ENCODE peak calls at places on chromosomes 6 and 20, in five cellular contexts. One of them, this sample, is unnamed.

GRCh38 chr6:30889138-30889885 is 5.0 kb downstream of the DDR1 start:
- DNase-seq in NCI-H1694 treated with DMSO at 0.1 percent for 48 hours: no peak
- DNase-seq in NCI-H774: no peak
- DNase-seq in ELR: no peak
- DNase-seq in AG08395: no peak
- DNase-seq in this sample: no peak

GRCh38 chr6:36247691-36248090 is 22.2 kb upstream of the PNPLA1 start:
- DNase-seq in NCI-H1694 treated with DMSO at 0.1 percent for 48 hours: no peak
- DNase-seq in ELR: peak; percentile 54
- DNase-seq in AG08395: no peak
- DNase-seq in NCI-H774: no peak
- DNase-seq in this sample: no peak

GRCh38 chr6:111871725-111872520 is 1.3 kb downstream of the FYN start:
- DNase-seq in NCI-H774: peak; percentile 45
- DNase-seq in ELR: peak; percentile 60
- DNase-seq in NCI-H1694 treated with DMSO at 0.1 percent for 48 hours: no peak
- DNase-seq in AG08395: peak; percentile 45
- DNase-seq in this sample: peak; percentile 68

GRCh38 chr6:117200067-117200466 is 65.3 kb upstream of the VGLL2 start:
- DNase-seq in ELR: no peak
- DNase-seq in NCI-H774: no peak
- DNase-seq in AG08395: no peak
- DNase-seq in NCI-H1694 treated with DMSO at 0.1 percent for 48 hours: no peak
- DNase-seq in this sample: no peak

GRCh38 chr6:45714795-45715507 is 300.7 kb downstream of the CLIC5 start:
- DNase-seq in NCI-H1694 treated with DMSO at 0.1 percent for 48 hours: peak; percentile 5
- DNase-seq in AG08395: peak; percentile 85
- DNase-seq in ELR: peak; percentile 91
- DNase-seq in NCI-H774: peak; percentile 32
- DNase-seq in this sample: peak; percentile 87

GRCh38 chr6:20279051-20279450 is 66.8 kb upstream of the MBOAT1 start:
- DNase-seq in NCI-H774: no peak
- DNase-seq in NCI-H1694 treated with DMSO at 0.1 percent for 48 hours: no peak
- DNase-seq in ELR: no peak
- DNase-seq in AG08395: no peak
- DNase-seq in this sample: no peak

GRCh38 chr6:170011233-170012142 is 260.1 kb downstream of the ERMARD start:
- DNase-seq in ELR: no peak
- DNase-seq in NCI-H1694 treated with DMSO at 0.1 percent for 48 hours: no peak
- DNase-seq in AG08395: no peak
- DNase-seq in NCI-H774: no peak
- DNase-seq in this sample: peak; percentile 11

GRCh38 chr20:24970743-24971142 is 21.7 kb downstream of the CST7 start:
- DNase-seq in ELR: no peak
- DNase-seq in AG08395: no peak
- DNase-seq in NCI-H1694 treated with DMSO at 0.1 percent for 48 hours: no peak
- DNase-seq in NCI-H774: no peak
- DNase-seq in this sample: no peak

GRCh38 chr6:140105857-140106256 is 731.4 kb upstream of the CITED2 start:
- DNase-seq in AG08395: no peak
- DNase-seq in ELR: peak; percentile 59
- DNase-seq in NCI-H774: no peak
- DNase-seq in NCI-H1694 treated with DMSO at 0.1 percent for 48 hours: no peak
- DNase-seq in this sample: peak; percentile 55

GRCh38 chr20:3802524-3803239 is 6.6 kb downstream of the CDC25B start:
- DNase-seq in ELR: no peak
- DNase-seq in NCI-H1694 treated with DMSO at 0.1 percent for 48 hours: no peak
- DNase-seq in AG08395: no peak
- DNase-seq in NCI-H774: no peak
- DNase-seq in this sample: no peak

GRCh38 chr6:84639396-84639795 is 125.0 kb downstream of the TBX18 start:
- DNase-seq in AG08395: no peak
- DNase-seq in NCI-H774: no peak
- DNase-seq in NCI-H1694 treated with DMSO at 0.1 percent for 48 hours: no peak
- DNase-seq in ELR: peak; percentile 74
- DNase-seq in this sample: no peak

GRCh38 chr20:58703765-58704331 is 11.2 kb downstream of the NPEPL1 start:
- DNase-seq in NCI-H1694 treated with DMSO at 0.1 percent for 48 hours: no peak
- DNase-seq in NCI-H774: no peak
- DNase-seq in ELR: no peak
- DNase-seq in AG08395: no peak
- DNase-seq in this sample: no peak

GRCh38 chr20:43571771-43572170 is 12.9 kb downstream of the SGK2 start:
- DNase-seq in AG08395: no peak
- DNase-seq in NCI-H1694 treated with DMSO at 0.1 percent for 48 hours: no peak
- DNase-seq in NCI-H774: no peak
- DNase-seq in ELR: no peak
- DNase-seq in this sample: no peak

GRCh38 chr20:62602550-62602949 is 39.8 kb upstream of the SLCO4A1 start:
- DNase-seq in NCI-H1694 treated with DMSO at 0.1 percent for 48 hours: no peak
- DNase-seq in NCI-H774: no peak
- DNase-seq in AG08395: no peak
- DNase-seq in ELR: no peak
- DNase-seq in this sample: no peak

GRCh38 chr6:87731818-87732661 is 30.0 kb upstream of the AKIRIN2 start:
- DNase-seq in NCI-H774: peak; percentile 70
- DNase-seq in AG08395: peak; percentile 86
- DNase-seq in ELR: peak; percentile 89
- DNase-seq in NCI-H1694 treated with DMSO at 0.1 percent for 48 hours: no peak
- DNase-seq in this sample: no peak

GRCh38 chr6:44696099-44696498 is 308.6 kb downstream of the CDC5L start:
- DNase-seq in ELR: peak; percentile 52
- DNase-seq in AG08395: peak; percentile 70
- DNase-seq in NCI-H774: no peak
- DNase-seq in NCI-H1694 treated with DMSO at 0.1 percent for 48 hours: no peak
- DNase-seq in this sample: no peak

GRCh38 chr6:17086469-17086868 is 15.4 kb upstream of the STMND1 start:
- DNase-seq in NCI-H774: peak; percentile 42
- DNase-seq in NCI-H1694 treated with DMSO at 0.1 percent for 48 hours: peak; percentile 53
- DNase-seq in ELR: peak; percentile 85
- DNase-seq in AG08395: peak; percentile 81
- DNase-seq in this sample: peak; percentile 59

GRCh38 chr6:113329942-113330897 is 526.9 kb upstream of the MARCKS start:
- DNase-seq in ELR: no peak
- DNase-seq in NCI-H774: peak; percentile 68
- DNase-seq in AG08395: no peak
- DNase-seq in NCI-H1694 treated with DMSO at 0.1 percent for 48 hours: no peak
- DNase-seq in this sample: no peak

GRCh38 chr6:157644043-157644810 is 178.8 kb upstream of the SNX9 start:
- DNase-seq in ELR: peak; percentile 34
- DNase-seq in AG08395: peak; percentile 58
- DNase-seq in NCI-H1694 treated with DMSO at 0.1 percent for 48 hours: peak; percentile 81
- DNase-seq in NCI-H774: no peak
- DNase-seq in this sample: no peak

GRCh38 chr6:137917518-137917917 is 50.5 kb downstream of the TNFAIP3 start:
- DNase-seq in ELR: no peak
- DNase-seq in NCI-H774: no peak
- DNase-seq in AG08395: no peak
- DNase-seq in NCI-H1694 treated with DMSO at 0.1 percent for 48 hours: no peak
- DNase-seq in this sample: no peak

GRCh38 chr6:159217595-159218275 is 48.5 kb downstream of the FNDC1 start:
- DNase-seq in ELR: peak; percentile 25
- DNase-seq in NCI-H1694 treated with DMSO at 0.1 percent for 48 hours: no peak
- DNase-seq in AG08395: peak; percentile 58
- DNase-seq in NCI-H774: peak; percentile 36
- DNase-seq in this sample: peak; percentile 82

This sample was measured in neural progenitor cell.